ENCODE peak calls at places on chromosomes 4 and X, in eight cellular contexts. One of them, this sample, is unnamed.

GRCh38 chr4:156762851-156763250 is 208.7 kb downstream of the PDGFC start:
- DNase-seq in CD8-positive, alpha-beta T cell: no peak
- DNase-seq in brain microvascular endothelial cell: no peak
- DNase-seq in heart left ventricle: no peak
- DNase-seq in NCI-H1436: no peak
- DNase-seq in NCI-H1694: no peak
- DNase-seq in activated naive CD4-positive, alpha-beta T cell treated with anti-CD3 and anti-CD28 coated beads, Interleukin-2, amount 50 U/mL, for 16 hours: no peak
- DNase-seq in activated naive CD8-positive, alpha-beta T cell treated with anti-CD3 and anti-CD28 coated beads, Interleukin-2, amount 50 U/mL, for 24 hours: no peak
- DNase-seq in this sample: no peak

GRCh38 chr4:41120297-41121217 is 93.8 kb downstream of the APBB2 start:
- DNase-seq in CD8-positive, alpha-beta T cell: no peak
- DNase-seq in heart left ventricle: peak; percentile 60
- DNase-seq in NCI-H1694: no peak
- DNase-seq in activated naive CD4-positive, alpha-beta T cell treated with anti-CD3 and anti-CD28 coated beads, Interleukin-2, amount 50 U/mL, for 16 hours: no peak
- DNase-seq in brain microvascular endothelial cell: peak; percentile 48
- DNase-seq in NCI-H1436: no peak
- DNase-seq in activated naive CD8-positive, alpha-beta T cell treated with anti-CD3 and anti-CD28 coated beads, Interleukin-2, amount 50 U/mL, for 24 hours: no peak
- DNase-seq in this sample: no peak

GRCh38 chr4:183596056-183596757 is 62.8 kb downstream of the RWDD4 start:
- DNase-seq in NCI-H1694: no peak
- DNase-seq in CD8-positive, alpha-beta T cell: no peak
- DNase-seq in NCI-H1436: no peak
- DNase-seq in activated naive CD8-positive, alpha-beta T cell treated with anti-CD3 and anti-CD28 coated beads, Interleukin-2, amount 50 U/mL, for 24 hours: no peak
- DNase-seq in brain microvascular endothelial cell: no peak
- DNase-seq in heart left ventricle: no peak
- DNase-seq in activated naive CD4-positive, alpha-beta T cell treated with anti-CD3 and anti-CD28 coated beads, Interleukin-2, amount 50 U/mL, for 16 hours: no peak
- DNase-seq in this sample: no peak

GRCh38 chr4:6938237-6938636 is 28.6 kb downstream of the TBC1D14 start:
- DNase-seq in brain microvascular endothelial cell: no peak
- DNase-seq in activated naive CD4-positive, alpha-beta T cell treated with anti-CD3 and anti-CD28 coated beads, Interleukin-2, amount 50 U/mL, for 16 hours: no peak
- DNase-seq in heart left ventricle: peak; percentile 77
- DNase-seq in activated naive CD8-positive, alpha-beta T cell treated with anti-CD3 and anti-CD28 coated beads, Interleukin-2, amount 50 U/mL, for 24 hours: no peak
- DNase-seq in NCI-H1694: no peak
- DNase-seq in CD8-positive, alpha-beta T cell: no peak
- DNase-seq in NCI-H1436: no peak
- DNase-seq in this sample: no peak

GRCh38 chrX:82134378-82134777 is 932.5 kb downstream of the SH3BGRL start:
- DNase-seq in brain microvascular endothelial cell: no peak
- DNase-seq in CD8-positive, alpha-beta T cell: no peak
- DNase-seq in NCI-H1694: no peak
- DNase-seq in activated naive CD8-positive, alpha-beta T cell treated with anti-CD3 and anti-CD28 coated beads, Interleukin-2, amount 50 U/mL, for 24 hours: no peak
- DNase-seq in NCI-H1436: no peak
- DNase-seq in heart left ventricle: no peak
- DNase-seq in activated naive CD4-positive, alpha-beta T cell treated with anti-CD3 and anti-CD28 coated beads, Interleukin-2, amount 50 U/mL, for 16 hours: no peak
- DNase-seq in this sample: no peak

GRCh38 chr4:2339458-2340271 is 77.8 kb upstream of the MXD4 start:
- DNase-seq in NCI-H1694: no peak
- DNase-seq in CD8-positive, alpha-beta T cell: no peak
- DNase-seq in activated naive CD4-positive, alpha-beta T cell treated with anti-CD3 and anti-CD28 coated beads, Interleukin-2, amount 50 U/mL, for 16 hours: no peak
- DNase-seq in brain microvascular endothelial cell: no peak
- DNase-seq in activated naive CD8-positive, alpha-beta T cell treated with anti-CD3 and anti-CD28 coated beads, Interleukin-2, amount 50 U/mL, for 24 hours: no peak
- DNase-seq in NCI-H1436: no peak
- DNase-seq in heart left ventricle: no peak
- DNase-seq in this sample: peak; percentile 20

GRCh38 chr4:53943345-53944085 is 120.9 kb downstream of the CHIC2 start:
- DNase-seq in NCI-H1436: no peak
- DNase-seq in activated naive CD4-positive, alpha-beta T cell treated with anti-CD3 and anti-CD28 coated beads, Interleukin-2, amount 50 U/mL, for 16 hours: no peak
- DNase-seq in heart left ventricle: no peak
- DNase-seq in CD8-positive, alpha-beta T cell: no peak
- DNase-seq in brain microvascular endothelial cell: peak; percentile 57
- DNase-seq in activated naive CD8-positive, alpha-beta T cell treated with anti-CD3 and anti-CD28 coated beads, Interleukin-2, amount 50 U/mL, for 24 hours: no peak
- DNase-seq in NCI-H1694: no peak
- DNase-seq in this sample: no peak

GRCh38 chr4:113049421-113050355 is at the start of gene ANK2:
- DNase-seq in activated naive CD8-positive, alpha-beta T cell treated with anti-CD3 and anti-CD28 coated beads, Interleukin-2, amount 50 U/mL, for 24 hours: no peak
- DNase-seq in CD8-positive, alpha-beta T cell: no peak
- DNase-seq in NCI-H1436: peak; percentile 86
- DNase-seq in NCI-H1694: peak; percentile 44
- DNase-seq in heart left ventricle: no peak
- DNase-seq in activated naive CD4-positive, alpha-beta T cell treated with anti-CD3 and anti-CD28 coated beads, Interleukin-2, amount 50 U/mL, for 16 hours: no peak
- DNase-seq in brain microvascular endothelial cell: no peak
- DNase-seq in this sample: no peak

GRCh38 chrX:113868716-113869115 is 715.2 kb upstream of the HTR2C start:
- DNase-seq in CD8-positive, alpha-beta T cell: no peak
- DNase-seq in NCI-H1694: no peak
- DNase-seq in activated naive CD8-positive, alpha-beta T cell treated with anti-CD3 and anti-CD28 coated beads, Interleukin-2, amount 50 U/mL, for 24 hours: no peak
- DNase-seq in heart left ventricle: no peak
- DNase-seq in NCI-H1436: no peak
- DNase-seq in activated naive CD4-positive, alpha-beta T cell treated with anti-CD3 and anti-CD28 coated beads, Interleukin-2, amount 50 U/mL, for 16 hours: no peak
- DNase-seq in brain microvascular endothelial cell: no peak
- DNase-seq in this sample: no peak

GRCh38 chr4:49516796-49517195 is 530.7 kb downstream of the CWH43 start:
- DNase-seq in NCI-H1436: no peak
- DNase-seq in activated naive CD4-positive, alpha-beta T cell treated with anti-CD3 and anti-CD28 coated beads, Interleukin-2, amount 50 U/mL, for 16 hours: no peak
- DNase-seq in activated naive CD8-positive, alpha-beta T cell treated with anti-CD3 and anti-CD28 coated beads, Interleukin-2, amount 50 U/mL, for 24 hours: no peak
- DNase-seq in CD8-positive, alpha-beta T cell: no peak
- DNase-seq in NCI-H1694: no peak
- DNase-seq in brain microvascular endothelial cell: no peak
- DNase-seq in heart left ventricle: no peak
- DNase-seq in this sample: no peak

GRCh38 chr4:37531156-37531555 is 155.0 kb downstream of the RELL1 start:
- DNase-seq in CD8-positive, alpha-beta T cell: no peak
- DNase-seq in activated naive CD8-positive, alpha-beta T cell treated with anti-CD3 and anti-CD28 coated beads, Interleukin-2, amount 50 U/mL, for 24 hours: no peak
- DNase-seq in heart left ventricle: no peak
- DNase-seq in brain microvascular endothelial cell: no peak
- DNase-seq in NCI-H1436: no peak
- DNase-seq in activated naive CD4-positive, alpha-beta T cell treated with anti-CD3 and anti-CD28 coated beads, Interleukin-2, amount 50 U/mL, for 16 hours: no peak
- DNase-seq in NCI-H1694: no peak
- DNase-seq in this sample: no peak

GRCh38 chrX:115553171-115553570 is 7.8 kb upstream of the PLS3 start:
- DNase-seq in CD8-positive, alpha-beta T cell: no peak
- DNase-seq in heart left ventricle: no peak
- DNase-seq in brain microvascular endothelial cell: no peak
- DNase-seq in activated naive CD8-positive, alpha-beta T cell treated with anti-CD3 and anti-CD28 coated beads, Interleukin-2, amount 50 U/mL, for 24 hours: no peak
- DNase-seq in NCI-H1694: no peak
- DNase-seq in NCI-H1436: peak; percentile 25
- DNase-seq in activated naive CD4-positive, alpha-beta T cell treated with anti-CD3 and anti-CD28 coated beads, Interleukin-2, amount 50 U/mL, for 16 hours: no peak
- DNase-seq in this sample: no peak

GRCh38 chrX:3129256-3129655 is 88.0 kb downstream of the ARSF start:
- DNase-seq in CD8-positive, alpha-beta T cell: no peak
- DNase-seq in brain microvascular endothelial cell: no peak
- DNase-seq in activated naive CD4-positive, alpha-beta T cell treated with anti-CD3 and anti-CD28 coated beads, Interleukin-2, amount 50 U/mL, for 16 hours: no peak
- DNase-seq in activated naive CD8-positive, alpha-beta T cell treated with anti-CD3 and anti-CD28 coated beads, Interleukin-2, amount 50 U/mL, for 24 hours: no peak
- DNase-seq in NCI-H1694: no peak
- DNase-seq in NCI-H1436: no peak
- DNase-seq in heart left ventricle: no peak
- DNase-seq in this sample: no peak

GRCh38 chr4:102759835-102760644 is 728 bp downstream of the MANBA start:
- DNase-seq in NCI-H1694: no peak
- DNase-seq in activated naive CD8-positive, alpha-beta T cell treated with anti-CD3 and anti-CD28 coated beads, Interleukin-2, amount 50 U/mL, for 24 hours: no peak
- DNase-seq in activated naive CD4-positive, alpha-beta T cell treated with anti-CD3 and anti-CD28 coated beads, Interleukin-2, amount 50 U/mL, for 16 hours: no peak
- DNase-seq in NCI-H1436: no peak
- DNase-seq in brain microvascular endothelial cell: peak; percentile 67
- DNase-seq in heart left ventricle: no peak
- DNase-seq in CD8-positive, alpha-beta T cell: no peak
- DNase-seq in this sample: no peak

GRCh38 chr4:8164687-8165086 is 6.1 kb upstream of the ABLIM2 start:
- DNase-seq in activated naive CD8-positive, alpha-beta T cell treated with anti-CD3 and anti-CD28 coated beads, Interleukin-2, amount 50 U/mL, for 24 hours: no peak
- DNase-seq in heart left ventricle: no peak
- DNase-seq in brain microvascular endothelial cell: no peak
- DNase-seq in CD8-positive, alpha-beta T cell: no peak
- DNase-seq in activated naive CD4-positive, alpha-beta T cell treated with anti-CD3 and anti-CD28 coated beads, Interleukin-2, amount 50 U/mL, for 16 hours: no peak
- DNase-seq in NCI-H1694: no peak
- DNase-seq in NCI-H1436: no peak
- DNase-seq in this sample: no peak

GRCh38 chr4:150369434-150370141 is 212.4 kb upstream of the MAB21L2 start:
- DNase-seq in activated naive CD4-positive, alpha-beta T cell treated with anti-CD3 and anti-CD28 coated beads, Interleukin-2, amount 50 U/mL, for 16 hours: no peak
- DNase-seq in heart left ventricle: no peak
- DNase-seq in brain microvascular endothelial cell: no peak
- DNase-seq in NCI-H1436: no peak
- DNase-seq in CD8-positive, alpha-beta T cell: no peak
- DNase-seq in NCI-H1694: no peak
- DNase-seq in activated naive CD8-positive, alpha-beta T cell treated with anti-CD3 and anti-CD28 coated beads, Interleukin-2, amount 50 U/mL, for 24 hours: no peak
- DNase-seq in this sample: no peak

GRCh38 chrX:3713225-3713936 is at the start of gene PRKX:
- DNase-seq in CD8-positive, alpha-beta T cell: peak; percentile 51
- DNase-seq in NCI-H1436: peak; percentile 13
- DNase-seq in activated naive CD4-positive, alpha-beta T cell treated with anti-CD3 and anti-CD28 coated beads, Interleukin-2, amount 50 U/mL, for 16 hours: peak; percentile 73
- DNase-seq in heart left ventricle: peak; percentile 71
- DNase-seq in activated naive CD8-positive, alpha-beta T cell treated with anti-CD3 and anti-CD28 coated beads, Interleukin-2, amount 50 U/mL, for 24 hours: peak; percentile 64
- DNase-seq in NCI-H1694: no peak
- DNase-seq in brain microvascular endothelial cell: peak; percentile 18
- DNase-seq in this sample: peak; percentile 89

GRCh38 chrX:105608745-105609144 is 213.6 kb upstream of the NRK start:
- DNase-seq in activated naive CD4-positive, alpha-beta T cell treated with anti-CD3 and anti-CD28 coated beads, Interleukin-2, amount 50 U/mL, for 16 hours: no peak
- DNase-seq in NCI-H1436: no peak
- DNase-seq in CD8-positive, alpha-beta T cell: no peak
- DNase-seq in NCI-H1694: no peak
- DNase-seq in activated naive CD8-positive, alpha-beta T cell treated with anti-CD3 and anti-CD28 coated beads, Interleukin-2, amount 50 U/mL, for 24 hours: no peak
- DNase-seq in brain microvascular endothelial cell: no peak
- DNase-seq in heart left ventricle: no peak
- DNase-seq in this sample: no peak

GRCh38 chrX:295136-295535 is 14.0 kb downstream of the PLCXD1 start:
- DNase-seq in activated naive CD4-positive, alpha-beta T cell treated with anti-CD3 and anti-CD28 coated beads, Interleukin-2, amount 50 U/mL, for 16 hours: no peak
- DNase-seq in NCI-H1694: no peak
- DNase-seq in activated naive CD8-positive, alpha-beta T cell treated with anti-CD3 and anti-CD28 coated beads, Interleukin-2, amount 50 U/mL, for 24 hours: no peak
- DNase-seq in brain microvascular endothelial cell: no peak
- DNase-seq in heart left ventricle: peak; percentile 9
- DNase-seq in NCI-H1436: no peak
- DNase-seq in CD8-positive, alpha-beta T cell: no peak
- DNase-seq in this sample: no peak

GRCh38 chr4:139223682-139224317 is 46.8 kb upstream of the ELF2 start:
- DNase-seq in brain microvascular endothelial cell: peak; percentile 59
- DNase-seq in CD8-positive, alpha-beta T cell: no peak
- DNase-seq in NCI-H1436: no peak
- DNase-seq in NCI-H1694: no peak
- DNase-seq in heart left ventricle: peak; percentile 63
- DNase-seq in activated naive CD8-positive, alpha-beta T cell treated with anti-CD3 and anti-CD28 coated beads, Interleukin-2, amount 50 U/mL, for 24 hours: no peak
- DNase-seq in activated naive CD4-positive, alpha-beta T cell treated with anti-CD3 and anti-CD28 coated beads, Interleukin-2, amount 50 U/mL, for 16 hours: no peak
- DNase-seq in this sample: no peak

GRCh38 chr4:37453361-37454262 is 209.1 kb downstream of the NWD2 start:
- DNase-seq in activated naive CD4-positive, alpha-beta T cell treated with anti-CD3 and anti-CD28 coated beads, Interleukin-2, amount 50 U/mL, for 16 hours: peak; percentile 58
- DNase-seq in brain microvascular endothelial cell: peak; percentile 1
- DNase-seq in activated naive CD8-positive, alpha-beta T cell treated with anti-CD3 and anti-CD28 coated beads, Interleukin-2, amount 50 U/mL, for 24 hours: peak; percentile 53
- DNase-seq in NCI-H1694: no peak
- DNase-seq in NCI-H1436: no peak
- DNase-seq in CD8-positive, alpha-beta T cell: peak; percentile 21
- DNase-seq in heart left ventricle: peak; percentile 54
- DNase-seq in this sample: peak; percentile 73

GRCh38 chr4:56320293-56320692 is 67.0 kb downstream of the AASDH start:
- DNase-seq in NCI-H1436: no peak
- DNase-seq in activated naive CD8-positive, alpha-beta T cell treated with anti-CD3 and anti-CD28 coated beads, Interleukin-2, amount 50 U/mL, for 24 hours: no peak
- DNase-seq in NCI-H1694: no peak
- DNase-seq in brain microvascular endothelial cell: no peak
- DNase-seq in heart left ventricle: no peak
- DNase-seq in activated naive CD4-positive, alpha-beta T cell treated with anti-CD3 and anti-CD28 coated beads, Interleukin-2, amount 50 U/mL, for 16 hours: no peak
- DNase-seq in CD8-positive, alpha-beta T cell: no peak
- DNase-seq in this sample: no peak

GRCh38 chr4:148216866-148217814 is 225.1 kb downstream of the NR3C2 start:
- DNase-seq in brain microvascular endothelial cell: no peak
- DNase-seq in heart left ventricle: no peak
- DNase-seq in NCI-H1436: no peak
- DNase-seq in activated naive CD4-positive, alpha-beta T cell treated with anti-CD3 and anti-CD28 coated beads, Interleukin-2, amount 50 U/mL, for 16 hours: no peak
- DNase-seq in NCI-H1694: no peak
- DNase-seq in activated naive CD8-positive, alpha-beta T cell treated with anti-CD3 and anti-CD28 coated beads, Interleukin-2, amount 50 U/mL, for 24 hours: no peak
- DNase-seq in CD8-positive, alpha-beta T cell: no peak
- DNase-seq in this sample: no peak

GRCh38 chrX:84339507-84340364 is 151.7 kb upstream of the RPS6KA6 start:
- DNase-seq in NCI-H1436: peak; percentile 29
- DNase-seq in heart left ventricle: no peak
- DNase-seq in activated naive CD4-positive, alpha-beta T cell treated with anti-CD3 and anti-CD28 coated beads, Interleukin-2, amount 50 U/mL, for 16 hours: no peak
- DNase-seq in NCI-H1694: peak; percentile 10
- DNase-seq in brain microvascular endothelial cell: no peak
- DNase-seq in activated naive CD8-positive, alpha-beta T cell treated with anti-CD3 and anti-CD28 coated beads, Interleukin-2, amount 50 U/mL, for 24 hours: no peak
- DNase-seq in CD8-positive, alpha-beta T cell: no peak
- DNase-seq in this sample: no peak

GRCh38 chr4:148268835-148269234 is 173.4 kb downstream of the NR3C2 start:
- DNase-seq in NCI-H1436: no peak
- DNase-seq in CD8-positive, alpha-beta T cell: no peak
- DNase-seq in activated naive CD8-positive, alpha-beta T cell treated with anti-CD3 and anti-CD28 coated beads, Interleukin-2, amount 50 U/mL, for 24 hours: no peak
- DNase-seq in brain microvascular endothelial cell: no peak
- DNase-seq in NCI-H1694: no peak
- DNase-seq in activated naive CD4-positive, alpha-beta T cell treated with anti-CD3 and anti-CD28 coated beads, Interleukin-2, amount 50 U/mL, for 16 hours: no peak
- DNase-seq in heart left ventricle: no peak
- DNase-seq in this sample: no peak

GRCh38 chr4:99669084-99669483 is 11.5 kb upstream of the C4orf54 start:
- DNase-seq in activated naive CD4-positive, alpha-beta T cell treated with anti-CD3 and anti-CD28 coated beads, Interleukin-2, amount 50 U/mL, for 16 hours: no peak
- DNase-seq in CD8-positive, alpha-beta T cell: no peak
- DNase-seq in heart left ventricle: no peak
- DNase-seq in brain microvascular endothelial cell: no peak
- DNase-seq in NCI-H1436: no peak
- DNase-seq in NCI-H1694: no peak
- DNase-seq in activated naive CD8-positive, alpha-beta T cell treated with anti-CD3 and anti-CD28 coated beads, Interleukin-2, amount 50 U/mL, for 24 hours: no peak
- DNase-seq in this sample: no peak

GRCh38 chr4:21304061-21304541 is 603.8 kb downstream of the PACRGL start:
- DNase-seq in NCI-H1436: no peak
- DNase-seq in activated naive CD4-positive, alpha-beta T cell treated with anti-CD3 and anti-CD28 coated beads, Interleukin-2, amount 50 U/mL, for 16 hours: no peak
- DNase-seq in heart left ventricle: no peak
- DNase-seq in activated naive CD8-positive, alpha-beta T cell treated with anti-CD3 and anti-CD28 coated beads, Interleukin-2, amount 50 U/mL, for 24 hours: no peak
- DNase-seq in CD8-positive, alpha-beta T cell: no peak
- DNase-seq in NCI-H1694: no peak
- DNase-seq in brain microvascular endothelial cell: no peak
- DNase-seq in this sample: no peak

GRCh38 chr4:170872794-170873193 is 783.0 kb upstream of the AADAT start:
- DNase-seq in NCI-H1694: no peak
- DNase-seq in heart left ventricle: no peak
- DNase-seq in CD8-positive, alpha-beta T cell: no peak
- DNase-seq in brain microvascular endothelial cell: no peak
- DNase-seq in activated naive CD4-positive, alpha-beta T cell treated with anti-CD3 and anti-CD28 coated beads, Interleukin-2, amount 50 U/mL, for 16 hours: no peak
- DNase-seq in NCI-H1436: no peak
- DNase-seq in activated naive CD8-positive, alpha-beta T cell treated with anti-CD3 and anti-CD28 coated beads, Interleukin-2, amount 50 U/mL, for 24 hours: no peak
- DNase-seq in this sample: no peak

GRCh38 chr4:102843938-102844337 is 16.6 kb upstream of the UBE2D3 start:
- DNase-seq in brain microvascular endothelial cell: no peak
- DNase-seq in activated naive CD8-positive, alpha-beta T cell treated with anti-CD3 and anti-CD28 coated beads, Interleukin-2, amount 50 U/mL, for 24 hours: no peak
- DNase-seq in NCI-H1694: no peak
- DNase-seq in NCI-H1436: no peak
- DNase-seq in heart left ventricle: no peak
- DNase-seq in CD8-positive, alpha-beta T cell: no peak
- DNase-seq in activated naive CD4-positive, alpha-beta T cell treated with anti-CD3 and anti-CD28 coated beads, Interleukin-2, amount 50 U/mL, for 16 hours: no peak
- DNase-seq in this sample: no peak

GRCh38 chr4:124111922-124112321 is 600.6 kb downstream of the ANKRD50 start:
- DNase-seq in activated naive CD4-positive, alpha-beta T cell treated with anti-CD3 and anti-CD28 coated beads, Interleukin-2, amount 50 U/mL, for 16 hours: no peak
- DNase-seq in NCI-H1436: peak; percentile 58
- DNase-seq in NCI-H1694: no peak
- DNase-seq in heart left ventricle: no peak
- DNase-seq in CD8-positive, alpha-beta T cell: no peak
- DNase-seq in brain microvascular endothelial cell: peak; percentile 67
- DNase-seq in activated naive CD8-positive, alpha-beta T cell treated with anti-CD3 and anti-CD28 coated beads, Interleukin-2, amount 50 U/mL, for 24 hours: no peak
- DNase-seq in this sample: no peak

GRCh38 chr4:86359944-86360478 is at the start of gene MAPK10:
- DNase-seq in brain microvascular endothelial cell: peak; percentile 93
- DNase-seq in NCI-H1436: peak; percentile 96
- DNase-seq in heart left ventricle: peak; percentile 77
- DNase-seq in activated naive CD8-positive, alpha-beta T cell treated with anti-CD3 and anti-CD28 coated beads, Interleukin-2, amount 50 U/mL, for 24 hours: peak; percentile 41
- DNase-seq in activated naive CD4-positive, alpha-beta T cell treated with anti-CD3 and anti-CD28 coated beads, Interleukin-2, amount 50 U/mL, for 16 hours: peak; percentile 13
- DNase-seq in NCI-H1694: peak; percentile 81
- DNase-seq in CD8-positive, alpha-beta T cell: no peak
- DNase-seq in this sample: peak; percentile 40

GRCh38 chr4:110621328-110621812 is 1.5 kb downstream of the PITX2 start:
- DNase-seq in activated naive CD8-positive, alpha-beta T cell treated with anti-CD3 and anti-CD28 coated beads, Interleukin-2, amount 50 U/mL, for 24 hours: no peak
- DNase-seq in heart left ventricle: no peak
- DNase-seq in brain microvascular endothelial cell: no peak
- DNase-seq in activated naive CD4-positive, alpha-beta T cell treated with anti-CD3 and anti-CD28 coated beads, Interleukin-2, amount 50 U/mL, for 16 hours: peak; percentile 10
- DNase-seq in NCI-H1436: no peak
- DNase-seq in CD8-positive, alpha-beta T cell: no peak
- DNase-seq in NCI-H1694: no peak
- DNase-seq in this sample: no peak

GRCh38 chrX:69015564-69016218 is 149.6 kb downstream of the PJA1 start:
- DNase-seq in NCI-H1694: no peak
- DNase-seq in CD8-positive, alpha-beta T cell: no peak
- DNase-seq in activated naive CD8-positive, alpha-beta T cell treated with anti-CD3 and anti-CD28 coated beads, Interleukin-2, amount 50 U/mL, for 24 hours: no peak
- DNase-seq in heart left ventricle: no peak
- DNase-seq in NCI-H1436: no peak
- DNase-seq in brain microvascular endothelial cell: no peak
- DNase-seq in activated naive CD4-positive, alpha-beta T cell treated with anti-CD3 and anti-CD28 coated beads, Interleukin-2, amount 50 U/mL, for 16 hours: no peak
- DNase-seq in this sample: no peak

GRCh38 chrX:136880003-136880451 is 498 bp downstream of the RBMX start:
- DNase-seq in brain microvascular endothelial cell: no peak
- DNase-seq in NCI-H1436: peak; percentile 51
- DNase-seq in heart left ventricle: peak; percentile 42
- DNase-seq in activated naive CD4-positive, alpha-beta T cell treated with anti-CD3 and anti-CD28 coated beads, Interleukin-2, amount 50 U/mL, for 16 hours: peak; percentile 31
- DNase-seq in activated naive CD8-positive, alpha-beta T cell treated with anti-CD3 and anti-CD28 coated beads, Interleukin-2, amount 50 U/mL, for 24 hours: no peak
- DNase-seq in NCI-H1694: no peak
- DNase-seq in CD8-positive, alpha-beta T cell: peak; percentile 8
- DNase-seq in this sample: peak; percentile 71